ENCODE peak calls at places on chromosomes 13 and 19, in nine cellular contexts. S is fibroblast of lung, D is PC-3, G is brain microvascular endothelial cell, V is left ventricle myocardium inferior, Y is astrocyte of the spinal cord, K is breast epithelium, C is colonic mucosa, P is adrenal gland. R is an unnamed sample.

GRCh38 chr19:40241125-40241808 is 14.8 kb upstream of the CCNP start:
- DNase-seq in S (no peak), D (no peak), G (no peak), V (no peak), Y (no peak), K (no peak), C (no peak), P (no peak), R (no peak)

GRCh38 chr13:113460064-113460555 is 6.8 kb upstream of the ADPRHL1 start:
- DNase-seq in S (no peak), D (no peak), G (no peak), V (no peak), Y (no peak), K (no peak), C (no peak), P (no peak), R (no peak)

GRCh38 chr13:47025791-47026419 is 129.1 kb upstream of the HTR2A start:
- DNase-seq in S (no peak), D (no peak), G (no peak), V (peak; percentile 13), Y (no peak), K (no peak), C (no peak), P (no peak), R (peak; percentile 85)

GRCh38 chr13:112696001-112696868 is 6.4 kb downstream of the ATP11A start:
- DNase-seq in S (no peak), D (no peak), G (no peak), V (no peak), Y (no peak), K (no peak), C (no peak), P (no peak), R (no peak)

GRCh38 chr19:30722801-30723200 is 350.6 kb downstream of the ZNF536 start:
- DNase-seq in S (no peak), D (no peak), G (no peak), V (no peak), Y (no peak), K (no peak), C (no peak), P (no peak), R (no peak)

GRCh38 chr13:40438999-40439797 is 227.2 kb downstream of the FOXO1 start:
- DNase-seq in S (peak; percentile 56), D (no peak), G (peak; percentile 28), V (no peak), Y (peak; percentile 28), K (no peak), C (no peak), P (no peak), R (peak; percentile 76)

GRCh38 chr13:109743706-109744453 is 42.5 kb downstream of the IRS2 start:
- DNase-seq in S (peak; percentile 66), D (peak; percentile 87), G (peak; percentile 42), V (no peak), Y (peak; percentile 67), K (no peak), C (peak; percentile 38), P (no peak), R (peak; percentile 25)

GRCh38 chr13:33794576-33794975 is 23.4 kb upstream of the RFC3 start:
- DNase-seq in S (no peak), D (no peak), G (no peak), V (no peak), Y (peak; percentile 8), K (peak; percentile 82), C (no peak), P (no peak), R (no peak)

GRCh38 chr13:111384441-111385181 is 64.2 kb downstream of the TEX29 start:
- DNase-seq in S (no peak), D (no peak), G (no peak), V (no peak), Y (no peak), K (no peak), C (no peak), P (no peak), R (no peak)

GRCh38 chr13:111866731-111867245 is 200.2 kb upstream of the SOX1 start:
- DNase-seq in S (no peak), D (no peak), G (no peak), V (no peak), Y (no peak), K (no peak), C (no peak), P (no peak), R (no peak)

GRCh38 chr13:86324191-86324590 is 525.0 kb upstream of the SLITRK6 start:
- DNase-seq in S (no peak), D (no peak), G (no peak), V (no peak), Y (no peak), K (no peak), C (no peak), P (no peak), R (no peak)

GRCh38 chr13:49669735-49670309 is 21.5 kb downstream of the EBPL start:
- DNase-seq in S (peak; percentile 86), D (peak; percentile 68), G (peak; percentile 56), V (no peak), Y (peak; percentile 79), K (peak; percentile 21), C (peak; percentile 40), P (peak; percentile 73), R (peak; percentile 84)

GRCh38 chr19:42154471-42155323 is 22.5 kb upstream of the POU2F2 start:
- DNase-seq in S (no peak), D (no peak), G (no peak), V (no peak), Y (no peak), K (no peak), C (no peak), P (no peak), R (no peak)

GRCh38 chr13:25906211-25906661 is 145.6 kb downstream of the SHISA2 start:
- DNase-seq in S (no peak), D (no peak), G (no peak), V (no peak), Y (no peak), K (no peak), C (no peak), P (no peak), R (no peak)

GRCh38 chr13:106340249-106340648 is 195.2 kb downstream of the EFNB2 start:
- DNase-seq in S (no peak), D (no peak), G (no peak), V (no peak), Y (no peak), K (no peak), C (no peak), P (no peak), R (no peak)

DNA sequence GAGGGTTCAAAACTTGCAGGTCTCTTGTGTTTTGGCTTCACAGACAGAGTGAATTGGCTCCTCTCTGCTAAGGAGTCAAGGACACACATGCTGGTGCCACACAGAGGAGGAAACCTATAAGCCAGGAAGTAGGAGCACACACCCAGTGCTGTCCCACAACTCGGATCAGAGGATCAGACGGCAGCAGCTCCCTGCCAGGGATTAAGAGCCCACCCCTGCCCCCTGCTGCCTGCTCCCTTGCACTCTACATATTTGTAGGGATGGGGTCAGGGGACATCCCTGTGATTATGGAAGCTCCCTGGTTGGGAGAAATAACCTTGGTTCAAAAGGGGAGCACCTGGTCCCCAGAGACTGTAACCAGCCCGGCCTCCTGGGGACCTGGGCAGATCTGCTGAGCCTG is 77.5 kb upstream of the CLDN10 start:
- DNase-seq in S (no peak), D (no peak), G (no peak), V (no peak), Y (no peak), K (no peak), C (no peak), P (no peak), R (no peak)
- TF ChIP-seq CTCF in S (no peak), D (no peak), G (no peak), V (no peak), Y (no peak), K (no peak), C (no peak), P (no peak), R (no peak)

GRCh38 chr19:1880611-1881392 is 4.5 kb downstream of the ABHD17A start:
- DNase-seq in S (no peak), D (no peak), G (no peak), V (no peak), Y (no peak), K (no peak), C (no peak), P (no peak), R (no peak)
- H3K4me3 ChIP-seq in S (no peak overlapping the region), D (no peak overlapping the region), G (no peak overlapping the region), V (peak overlapping the region; percentile 85), Y (no peak overlapping the region), K (peak overlapping the region; percentile 95), C (no peak overlapping the region), P (no peak overlapping the region), R (no peak overlapping the region)

GRCh38 chr13:102901615-102902305 is 55.9 kb downstream of the ERCC5 start:
- DNase-seq in S (no peak), D (peak; percentile 5), G (peak; percentile 17), V (no peak), Y (no peak), K (no peak), C (no peak), P (no peak), R (no peak)

GRCh38 chr13:102902789-102903347 is 57.0 kb downstream of the ERCC5 start:
- DNase-seq in S (no peak), D (no peak), G (no peak), V (peak; percentile 22), Y (no peak), K (no peak), C (no peak), P (no peak), R (no peak)

GRCh38 chr13:102904408-102904862 is 58.6 kb downstream of the ERCC5 start:
- DNase-seq in S (no peak), D (peak; percentile 22), G (no peak), V (no peak), Y (no peak), K (no peak), C (no peak), P (no peak), R (no peak)

GRCh38 chr13:102905905-102906304 is 60.1 kb downstream of the ERCC5 start:
- DNase-seq in S (no peak), D (no peak), G (no peak), V (no peak), Y (no peak), K (no peak), C (no peak), P (no peak), R (no peak)

GRCh38 chr13:102903659-102904407 is 58.0 kb downstream of the ERCC5 start:
- DNase-seq in S (peak; percentile 44), D (peak; percentile 56), G (peak; percentile 5), V (no peak), Y (peak; percentile 43), K (no peak), C (no peak), P (no peak), R (peak; percentile 26)
- TF ChIP-seq CTCF in S (peak; percentile 53), D (peak; percentile 74), G (peak; percentile 56), V (peak; percentile 44), Y (peak; percentile 46), K (no peak), C (no peak), P (peak; percentile 18), R (peak; percentile 47)

DNA sequence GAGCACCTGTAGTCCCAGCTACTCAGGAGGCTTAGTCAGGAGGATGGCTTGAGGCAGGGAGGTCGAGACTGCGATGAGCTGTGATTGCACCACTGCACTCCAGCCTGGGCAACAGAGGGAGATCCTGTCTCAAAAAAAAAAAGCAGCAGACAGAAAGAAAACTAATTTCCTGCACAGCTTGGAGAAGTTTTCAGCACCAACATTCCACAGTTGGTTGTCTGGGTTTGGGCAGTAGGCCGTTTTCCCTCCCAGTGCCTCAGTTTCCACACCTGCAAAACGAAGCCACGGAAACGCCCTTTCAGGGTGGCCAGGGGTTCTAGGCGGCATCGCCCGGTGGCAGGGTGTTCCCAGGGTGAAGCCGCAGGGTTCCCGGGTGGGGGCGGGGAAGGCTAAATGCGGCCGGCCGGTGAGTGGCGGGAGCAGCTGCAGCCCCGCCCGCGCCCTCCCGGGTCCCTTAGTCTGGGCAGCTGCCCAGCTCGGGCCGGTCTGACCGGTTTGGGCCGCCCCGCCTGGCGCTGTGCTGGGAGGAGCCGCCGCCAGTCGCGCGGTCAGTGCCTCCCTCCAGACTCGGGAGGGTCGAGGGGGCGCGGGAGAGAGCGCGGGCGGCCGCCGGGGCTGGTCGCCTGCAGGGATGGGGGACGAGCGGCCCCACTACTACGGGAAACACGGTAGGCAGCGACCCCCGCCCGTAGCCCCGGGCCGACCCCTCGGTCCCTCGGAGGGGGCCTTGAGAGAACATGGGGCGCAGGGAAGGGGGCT is at the start of gene SLC44A2:
- DNase-seq in S (peak; percentile 62), D (peak; percentile 95), G (peak; percentile 26), V (peak; percentile 86), Y (peak; percentile 61), K (peak; percentile 80), C (peak; percentile 97), P (peak; percentile 86), R (peak; percentile 51)
- H3K4me3 ChIP-seq in S (peak within 1 kb of the TSS; percentile 44), D (peak within 1 kb of the TSS; percentile 84), G (peak within 1 kb of the TSS; percentile 53), V (peak within 1 kb of the TSS; percentile 79), Y (peak within 1 kb of the TSS; percentile 47), K (peak within 1 kb of the TSS; percentile 89), C (peak within 1 kb of the TSS; percentile 69), P (peak within 1 kb of the TSS; percentile 57), R (peak within 1 kb of the TSS; percentile 71)

R was measured in fibroblast of the aortic adventitia.